ENCODE peak calls at places on chromosome 7, in seven cellular contexts. K, C, O, R, A, U and T are unnamed samples.

GRCh38 chr7:44348300-44348699 is 22.9 kb upstream of the CAMK2B start:
- DNase-seq in C (no peak), A (no peak), O (peak; percentile 28), U (no peak), K (peak; percentile 39), R (no peak), T (no peak)

GRCh38 chr7:5630670-5631069 is 150.8 kb downstream of the RNF216 start:
- DNase-seq in A (no peak), R (no peak), U (no peak), K (no peak), C (no peak), O (no peak), T (no peak)

GRCh38 chr7:129843982-129844840 is 108.5 kb downstream of the UBE2H start:
- DNase-seq in K (no peak), R (no peak), O (no peak), A (no peak), U (no peak), C (no peak), T (no peak)

GRCh38 chr7:135994466-135995205 is 17.5 kb upstream of the MTPN start:
- DNase-seq in A (no peak), R (no peak), C (no peak), O (no peak), K (peak; percentile 59), U (no peak), T (no peak)

GRCh38 chr7:132162745-132163144 is 413.5 kb downstream of the PLXNA4 start:
- DNase-seq in A (no peak), C (no peak), O (no peak), K (no peak), R (no peak), U (no peak), T (no peak)

GRCh38 chr7:46616636-46617035 is 695.6 kb upstream of the IGFBP3 start:
- DNase-seq in C (no peak), R (no peak), K (peak; percentile 34), O (no peak), U (no peak), A (no peak), T (no peak)

GRCh38 chr7:132430863-132431822 is 145.1 kb downstream of the PLXNA4 start:
- DNase-seq in U (no peak), K (peak; percentile 72), O (peak; percentile 36), C (no peak), A (no peak), R (peak; percentile 49), T (no peak)

GRCh38 chr7:94239661-94240234 is 154.9 kb upstream of the COL1A2 start:
- DNase-seq in C (peak; percentile 59), U (peak; percentile 66), O (no peak), K (no peak), A (no peak), R (no peak), T (peak; percentile 27)

GRCh38 chr7:4144171-4144701 is 537.9 kb upstream of the FOXK1 start:
- DNase-seq in U (peak; percentile 38), O (no peak), C (no peak), K (no peak), R (peak; percentile 54), A (no peak), T (no peak)

GRCh38 chr7:4143006-4143405 is 539.1 kb upstream of the FOXK1 start:
- DNase-seq in A (no peak), U (peak; percentile 24), O (no peak), K (no peak), R (no peak), C (no peak), T (no peak)

GRCh38 chr7:4145576-4145975 is 536.5 kb upstream of the FOXK1 start:
- DNase-seq in U (no peak), K (no peak), C (no peak), A (no peak), R (peak; percentile 66), O (no peak), T (no peak)

GRCh38 chr7:4144801-4145470 is 537.2 kb upstream of the FOXK1 start:
- DNase-seq in R (peak; percentile 72), U (peak; percentile 51), A (peak; percentile 39), C (peak; percentile 41), K (peak; percentile 28), O (no peak), T (peak; percentile 42)

GRCh38 chr7:4143511-4144160 is 538.5 kb upstream of the FOXK1 start:
- DNase-seq in A (no peak), O (no peak), C (no peak), U (peak; percentile 46), R (peak; percentile 61), K (no peak), T (no peak)
- H3K27ac ChIP-seq in A (no peak overlapping the region), O (no peak overlapping the region), C (no peak overlapping the region), U (no peak overlapping the region), R (no peak overlapping the region), K (no peak overlapping the region), T (no peak overlapping the region)

DNA sequence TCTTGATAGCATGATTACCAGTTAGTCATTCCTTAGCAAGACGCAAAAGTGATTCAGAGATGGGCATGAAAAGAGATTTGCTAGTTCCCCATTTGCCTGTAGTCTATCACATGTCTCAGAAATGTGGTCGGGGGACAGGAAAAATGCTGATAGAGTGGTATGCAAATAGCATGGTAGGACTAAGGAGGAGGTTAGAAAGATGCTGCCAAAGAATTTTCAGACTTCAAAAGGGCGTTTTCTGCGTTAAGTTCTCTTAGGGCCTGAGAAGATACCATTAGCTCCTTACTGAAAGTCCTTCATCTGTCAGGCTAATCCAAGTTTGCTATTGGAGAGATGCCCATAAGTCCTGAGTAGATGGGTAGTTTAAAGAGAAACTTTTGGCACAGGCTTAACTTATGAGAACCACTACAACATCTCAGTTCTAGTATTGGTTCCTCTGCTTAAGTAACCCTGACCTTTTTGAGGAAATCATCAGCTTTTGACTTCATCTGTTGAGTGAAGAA is 2.7 kb downstream of the CALD1 start:
- DNase-seq in O (no peak), A (no peak), R (no peak), U (no peak), K (peak; percentile 53), C (no peak), T (no peak)
- H3K4me3 ChIP-seq in O (no peak overlapping the region), A (no peak overlapping the region), R (no peak overlapping the region), U (peak overlapping the region; percentile 59), K (peak overlapping the region; percentile 66), C (no peak overlapping the region), T (peak overlapping the region; percentile 76)

GRCh38 chr7:143356414-143357050 is 6.0 kb downstream of the FAM131B start:
- DNase-seq in K (no peak), R (no peak), A (no peak), C (no peak), U (no peak), O (no peak), T (no peak)

GRCh38 chr7:143358626-143359025 is 3.9 kb downstream of the FAM131B start:
- DNase-seq in R (no peak), O (no peak), U (no peak), K (no peak), A (no peak), C (no peak), T (no peak)

GRCh38 chr7:143354965-143355364 is 7.5 kb downstream of the FAM131B start:
- DNase-seq in O (no peak), U (no peak), C (no peak), K (no peak), A (no peak), R (no peak), T (no peak)

GRCh38 chr7:143354376-143354775 is 8.1 kb downstream of the FAM131B start:
- DNase-seq in K (no peak), U (no peak), O (no peak), A (no peak), R (no peak), C (no peak), T (no peak)

GRCh38 chr7:143355450-143356385 is 6.8 kb downstream of the FAM131B start:
- DNase-seq in K (no peak), O (no peak), C (no peak), A (no peak), U (no peak), R (no peak), T (no peak)
- TF ChIP-seq CTCF in K (no peak), O (no peak), C (no peak), A (no peak), U (no peak), R (no peak), T (no peak)

GRCh38 chr7:80900583-80901576 is 18.0 kb downstream of the SEMA3C start:
- DNase-seq in K (peak; percentile 74), C (no peak), A (no peak), R (no peak), O (no peak), U (no peak), T (no peak)
- H3K27ac ChIP-seq in K (no peak overlapping the region), C (peak overlapping the region; percentile 60), A (peak overlapping the region; percentile 32), R (no peak overlapping the region), O (peak overlapping the region; percentile 67), U (no peak overlapping the region), T (no peak overlapping the region)

DNA sequence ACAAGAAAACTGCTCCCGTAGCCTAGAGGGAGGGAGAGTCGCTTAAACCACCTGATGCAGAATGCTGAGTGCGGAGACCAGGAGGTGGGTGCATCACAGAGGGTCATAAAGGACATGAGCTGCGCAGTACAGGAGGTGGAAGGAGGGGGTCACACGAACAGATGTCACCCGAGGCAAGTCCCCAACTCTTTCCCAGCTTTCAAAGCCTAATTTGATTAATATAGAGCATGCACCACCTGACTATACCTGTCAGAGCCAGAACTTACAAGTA is 867 bp upstream of the VOPP1 start:
- DNase-seq in K (no peak), R (no peak), C (no peak), A (no peak), O (no peak), U (no peak), T (no peak)
- H3K4me3 ChIP-seq in K (peak overlapping the region; percentile 67), R (no peak overlapping the region), C (no peak overlapping the region), A (peak overlapping the region; percentile 76), O (peak overlapping the region; percentile 63), U (peak overlapping the region; percentile 99), T (peak overlapping the region; percentile 78)

GRCh38 chr7:29308424-29308823 is 113.8 kb downstream of the CHN2 start:
- DNase-seq in A (no peak), U (no peak), R (no peak), K (no peak), O (no peak), C (no peak), T (no peak)

GRCh38 chr7:29311314-29311713 is 116.7 kb downstream of the CHN2 start:
- DNase-seq in O (no peak), R (no peak), U (no peak), K (no peak), A (no peak), C (no peak), T (no peak)

GRCh38 chr7:29306276-29307036 is 111.9 kb downstream of the CHN2 start:
- DNase-seq in C (no peak), R (no peak), K (no peak), A (no peak), U (no peak), O (no peak), T (no peak)

GRCh38 chr7:29310625-29311024 is 116.0 kb downstream of the CHN2 start:
- DNase-seq in U (no peak), O (no peak), R (no peak), A (no peak), K (no peak), C (no peak), T (no peak)

GRCh38 chr7:29309041-29309860 is 114.7 kb downstream of the CHN2 start:
- DNase-seq in K (no peak), A (no peak), C (no peak), O (no peak), U (no peak), R (peak; percentile 25), T (no peak)
- TF ChIP-seq CTCF in K (no peak), A (no peak), C (no peak), O (no peak), U (no peak), R (no peak), T (no peak)

GRCh38 chr7:40220421-40220911 is 85.7 kb downstream of the SUGCT start:
- DNase-seq in O (no peak), U (no peak), R (no peak), A (no peak), K (peak; percentile 47), C (no peak), T (no peak)
- H3K27ac ChIP-seq in O (no peak overlapping the region), U (no peak overlapping the region), R (no peak overlapping the region), A (no peak overlapping the region), K (peak overlapping the region; percentile 96), C (no peak overlapping the region), T (no peak overlapping the region)